ENCODE peak calls at places on chromosomes 11 and 22, in six cellular contexts. D, X, V, Y, J and C are unnamed samples.

GRCh38 chr11:119912214-119912613 is 183.2 kb upstream of the NECTIN1 start:
- DNase-seq in D (peak; percentile 14), X (no peak), V (no peak), Y (no peak), J (no peak), C (no peak)

GRCh38 chr11:27293500-27294417 is 69.3 kb downstream of the CCDC34 start:
- DNase-seq in D (no peak), X (no peak), V (no peak), Y (no peak), J (no peak), C (no peak)

GRCh38 chr11:69116671-69117070 is 39.1 kb upstream of the SMIM38 start:
- DNase-seq in D (no peak), X (no peak), V (peak; percentile 22), Y (no peak), J (no peak), C (no peak)

GRCh38 chr22:17234144-17234623 is 14.9 kb upstream of the ADA2 start:
- DNase-seq in D (no peak), X (no peak), V (no peak), Y (peak; percentile 97), J (no peak), C (no peak)

GRCh38 chr11:7656704-7657103 is 16.6 kb downstream of the CYB5R2 start:
- DNase-seq in D (no peak), X (no peak), V (no peak), Y (no peak), J (no peak), C (no peak)

GRCh38 chr22:32079110-32080089 is 36.3 kb downstream of the SLC5A1 start:
- DNase-seq in D (no peak), X (peak; percentile 43), V (no peak), Y (peak; percentile 69), J (peak; percentile 72), C (no peak)

GRCh38 chr11:58659910-58660570 is 37.6 kb downstream of the CNTF start:
- DNase-seq in D (no peak), X (no peak), V (peak; percentile 52), Y (no peak), J (no peak), C (no peak)

GRCh38 chr22:46725096-46725495 is 13.0 kb downstream of the CERK start:
- DNase-seq in D (no peak), X (no peak), V (no peak), Y (no peak), J (no peak), C (no peak)

GRCh38 chr11:45473491-45473890 is 187.3 kb upstream of the SYT13 start:
- DNase-seq in D (no peak), X (no peak), V (peak; percentile 4), Y (peak; percentile 54), J (no peak), C (peak; percentile 6)

GRCh38 chr11:120231963-120232362 is 8.0 kb upstream of the POU2F3 start:
- DNase-seq in D (no peak), X (no peak), V (no peak), Y (no peak), J (no peak), C (no peak)

GRCh38 chr11:80727315-80727714 is 1286.5 kb upstream of the TENM4 start:
- DNase-seq in D (no peak), X (no peak), V (no peak), Y (peak; percentile 83), J (peak; percentile 66), C (no peak)

GRCh38 chr22:44363214-44363979 is 50.6 kb upstream of the SHISAL1 start:
- DNase-seq in D (peak; percentile 92), X (peak; percentile 65), V (peak; percentile 64), Y (peak; percentile 43), J (no peak), C (no peak)

GRCh38 chr11:110505514-110506284 is 76.0 kb downstream of the FDX1 start:
- DNase-seq in D (no peak), X (no peak), V (no peak), Y (no peak), J (no peak), C (no peak)

GRCh38 chr11:64410396-64410718 is 51.4 kb downstream of the RPS6KA4 start:
- DNase-seq in D (no peak), X (no peak), V (no peak), Y (no peak), J (no peak), C (no peak)

GRCh38 chr11:130166457-130166784 is 6.8 kb downstream of the ST14 start:
- DNase-seq in D (no peak), X (no peak), V (peak; percentile 83), Y (no peak), J (no peak), C (no peak)

GRCh38 chr11:47971501-47971900 is 8.9 kb upstream of the PTPRJ start:
- DNase-seq in D (no peak), X (no peak), V (no peak), Y (no peak), J (no peak), C (no peak)

GRCh38 chr11:79616392-79616831 is 175.6 kb upstream of the TENM4 start:
- DNase-seq in D (no peak), X (no peak), V (no peak), Y (no peak), J (no peak), C (no peak)

GRCh38 chr22:49183826-49184216 is 643.9 kb downstream of the BRD1 start:
- DNase-seq in D (no peak), X (no peak), V (no peak), Y (no peak), J (peak; percentile 57), C (no peak)

GRCh38 chr11:45859661-45860140 is 12.4 kb downstream of the CRY2 start:
- DNase-seq in D (peak; percentile 94), X (peak; percentile 96), V (peak; percentile 95), Y (peak; percentile 82), J (peak; percentile 97), C (peak; percentile 93)

GRCh38 chr11:10032991-10033390 is 261.0 kb downstream of the SBF2 start:
- DNase-seq in D (no peak), X (no peak), V (no peak), Y (no peak), J (no peak), C (no peak)

GRCh38 chr11:94851864-94852581 is 83.9 kb downstream of the AMOTL1 start:
- DNase-seq in D (no peak), X (no peak), V (no peak), Y (no peak), J (no peak), C (no peak)

GRCh38 chr11:61766353-61766841 is 14.0 kb downstream of the MYRF start:
- DNase-seq in D (no peak), X (peak; percentile 73), V (no peak), Y (no peak), J (no peak), C (no peak)

GRCh38 chr11:112539165-112539564 is 278.5 kb upstream of the PLET1 start:
- DNase-seq in D (no peak), X (no peak), V (no peak), Y (no peak), J (no peak), C (no peak)

GRCh38 chr22:22037740-22038139 is 55.2 kb upstream of the TOP3B start:
- DNase-seq in D (no peak), X (no peak), V (no peak), Y (no peak), J (peak; percentile 65), C (no peak)

GRCh38 chr11:126514061-126514713 is 158.7 kb downstream of the ST3GAL4 start:
- DNase-seq in D (no peak), X (no peak), V (no peak), Y (no peak), J (no peak), C (no peak)

GRCh38 chr22:32444068-32444467 is 20.2 kb downstream of the BPIFC start:
- DNase-seq in D (no peak), X (no peak), V (peak; percentile 67), Y (peak; percentile 63), J (peak; percentile 37), C (no peak)

GRCh38 chr11:86816251-86816726 is 15.9 kb downstream of the PRSS23 start:
- DNase-seq in D (no peak), X (no peak), V (no peak), Y (no peak), J (peak; percentile 78), C (no peak)

GRCh38 chr22:22450343-22450839 is 58.2 kb downstream of the ZNF280B start:
- DNase-seq in D (peak; percentile 5), X (peak; percentile 21), V (no peak), Y (no peak), J (no peak), C (no peak)

GRCh38 chr11:122275513-122275912 is 159.5 kb upstream of the BLID start:
- DNase-seq in D (no peak), X (no peak), V (no peak), Y (no peak), J (no peak), C (no peak)

GRCh38 chr22:37230673-37231405 is 13.2 kb downstream of the RAC2 start:
- DNase-seq in D (no peak), X (no peak), V (peak; percentile 39), Y (peak; percentile 38), J (no peak), C (no peak)

GRCh38 chr22:37231406-37232139 is 12.5 kb downstream of the RAC2 start:
- DNase-seq in D (no peak), X (no peak), V (peak; percentile 37), Y (peak; percentile 24), J (no peak), C (no peak)

GRCh38 chr22:37229012-37229804 is 14.9 kb downstream of the RAC2 start:
- DNase-seq in D (no peak), X (peak; percentile 53), V (no peak), Y (no peak), J (no peak), C (no peak)

GRCh38 chr22:37228106-37229011 is 15.7 kb downstream of the RAC2 start:
- DNase-seq in D (peak; percentile 20), X (no peak), V (no peak), Y (no peak), J (no peak), C (no peak)

GRCh38 chr22:37229805-37230672 is 14.0 kb downstream of the RAC2 start:
- DNase-seq in D (no peak), X (no peak), V (peak; percentile 59), Y (no peak), J (peak; percentile 72), C (no peak)
- H3K27ac ChIP-seq in D (no peak overlapping the region), X (no peak overlapping the region), V (peak overlapping the region; percentile 94), Y (no peak overlapping the region), J (peak overlapping the region; percentile 40), C (no peak overlapping the region)

GRCh38 chr22:37162221-37163095 is 12.7 kb upstream of the IL2RB start:
- DNase-seq in D (no peak), X (no peak), V (no peak), Y (no peak), J (no peak), C (no peak)
- TF ChIP-seq CTCF in D (no peak), X (no peak), V (peak; percentile 19), Y (peak; percentile 11), J (no peak), C (no peak)

DNA sequence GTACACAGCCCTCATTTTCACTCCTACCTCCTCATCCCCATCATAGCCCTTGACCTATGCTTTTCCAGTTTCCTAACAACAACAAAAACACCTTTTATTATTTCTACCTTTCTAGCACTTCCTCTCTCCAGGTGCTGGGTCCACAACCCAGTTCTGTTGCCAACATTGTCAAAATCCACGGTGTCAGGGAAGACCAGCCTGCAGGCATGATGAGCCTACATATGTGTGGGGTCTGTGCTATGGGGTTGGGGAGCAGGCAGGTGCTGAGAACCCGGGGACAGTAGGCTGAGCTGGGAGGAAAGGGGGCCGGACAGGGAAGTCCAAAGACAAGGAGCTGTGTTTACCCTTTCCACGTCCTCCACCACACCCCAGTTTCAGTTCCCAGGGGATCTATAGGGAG is 711 bp upstream of the ZPR1 start:
- DNase-seq in D (no peak), X (no peak), V (no peak), Y (no peak), J (no peak), C (no peak)
- H3K27ac ChIP-seq in D (peak overlapping the region; percentile 85), X (peak overlapping the region; percentile 69), V (peak overlapping the region; percentile 94), Y (no peak overlapping the region), J (peak overlapping the region; percentile 79), C (peak overlapping the region; percentile 82)

GRCh38 chr11:125304876-125305275 is 140.3 kb downstream of the PKNOX2 start:
- DNase-seq in D (no peak), X (no peak), V (no peak), Y (no peak), J (no peak), C (no peak)
- TF ChIP-seq CTCF in D (no peak), X (no peak), V (no peak), Y (no peak), J (no peak), C (no peak)